ENCODE peak calls at places on chromosomes 1 and 21, in five cellular contexts. W is brain microvascular endothelial cell; I is CD4-positive, alpha-beta T cell; E is foreskin fibroblast; J is NCI-H2081. R is an unnamed sample.

GRCh38 chr1:96722161-96722908 is 751 bp downstream of the PTBP2 start:
- DNase-seq in W (peak), I (peak), J (peak), E (peak), R (peak)

GRCh38 chr1:211738709-211739301 is 63.4 kb upstream of the NEK2 start:
- DNase-seq in E (no peak), W (no peak), I (peak), J (no peak), R (no peak)

GRCh38 chr1:248905949-248906740 is at the start of gene PGBD2:
- DNase-seq in J (peak), E (peak), I (peak), W (peak), R (peak)

GRCh38 chr1:5913078-5913845 is 79.0 kb downstream of the NPHP4 start:
- DNase-seq in I (no peak), E (no peak), W (no peak), J (no peak), R (no peak)

GRCh38 chr21:18716578-18717138 is 313.1 kb upstream of the TMPRSS15 start:
- DNase-seq in I (no peak), W (no peak), E (no peak), J (peak), R (no peak)

GRCh38 chr1:20601123-20601825 is 12.4 kb downstream of the CDA start:
- DNase-seq in J (no peak), W (peak), I (no peak), E (peak), R (no peak)

GRCh38 chr1:96234299-96234698 is 487.3 kb upstream of the PTBP2 start:
- DNase-seq in I (no peak), J (peak), E (no peak), W (peak), R (no peak)

GRCh38 chr1:235035928-235036327 is 92.7 kb downstream of the TOMM20 start:
- DNase-seq in I (no peak), J (no peak), E (no peak), W (no peak), R (no peak)

GRCh38 chr1:156099282-156099681 is 15.2 kb upstream of the LMNA start:
- DNase-seq in I (no peak), J (no peak), E (no peak), W (no peak), R (no peak)

GRCh38 chr1:165891461-165891860 is 64.0 kb downstream of the UCK2 start:
- DNase-seq in J (no peak), I (no peak), W (peak), E (no peak), R (no peak)

GRCh38 chr21:29233611-29234540 is 64.8 kb upstream of the BACH1 start:
- DNase-seq in I (no peak), J (no peak), W (no peak), E (no peak), R (no peak)

GRCh38 chr21:43867332-43867703 is 2.3 kb downstream of the AGPAT3 start:
- DNase-seq in E (no peak), W (no peak), J (no peak), I (no peak), R (no peak)

GRCh38 chr21:34201001-34201400 is 127.6 kb downstream of the MRPS6 start:
- DNase-seq in E (no peak), W (no peak), I (no peak), J (no peak), R (no peak)

GRCh38 chr1:54606096-54606989 is 17.0 kb downstream of the FAM151A start:
- DNase-seq in J (peak), I (no peak), E (no peak), W (no peak), R (no peak)

GRCh38 chr1:36708587-36708986 is 225.9 kb upstream of the CSF3R start:
- DNase-seq in E (no peak), W (no peak), I (no peak), J (no peak), R (no peak)

GRCh38 chr1:91427741-91428140 is 23.1 kb upstream of the HFM1 start:
- DNase-seq in W (no peak), I (no peak), J (no peak), E (no peak), R (no peak)

GRCh38 chr1:233863901-233864545 is 40.5 kb upstream of the SLC35F3 start:
- DNase-seq in I (no peak), J (no peak), E (no peak), W (no peak), R (no peak)

GRCh38 chr1:115791816-115792215 is 23.3 kb upstream of the CASQ2 start:
- DNase-seq in J (no peak), W (no peak), E (no peak), I (no peak), R (no peak)

GRCh38 chr1:236845830-236846229 is 50.7 kb downstream of the MTR start:
- DNase-seq in J (no peak), W (no peak), I (no peak), E (no peak), R (no peak)

GRCh38 chr1:225642177-225642576 is 10.7 kb downstream of the ENAH start:
- DNase-seq in I (no peak), J (no peak), E (no peak), W (no peak), R (no peak)

GRCh38 chr1:160797861-160798273 is 1.9 kb downstream of the LY9 start:
- DNase-seq in E (no peak), I (peak), W (no peak), J (no peak), R (peak)

GRCh38 chr1:58065520-58065919 is 481.0 kb downstream of the OMA1 start:
- DNase-seq in J (no peak), W (no peak), I (no peak), E (no peak), R (no peak)

GRCh38 chr1:109786531-109787021 is 22.9 kb upstream of the EPS8L3 start:
- DNase-seq in I (no peak), W (no peak), J (no peak), E (no peak), R (no peak)

GRCh38 chr1:55650449-55650848 is 435.3 kb upstream of the USP24 start:
- DNase-seq in J (no peak), I (no peak), E (no peak), W (no peak), R (no peak)

GRCh38 chr1:208213786-208214185 is 30.4 kb downstream of the PLXNA2 start:
- DNase-seq in I (no peak), E (no peak), J (no peak), W (no peak), R (no peak)

GRCh38 chr1:214136336-214136735 is 144.6 kb upstream of the SMYD2 start:
- DNase-seq in I (no peak), E (no peak), J (no peak), W (no peak), R (no peak)

GRCh38 chr1:30763654-30764248 is 6.2 kb upstream of the LAPTM5 start:
- DNase-seq in E (peak), I (no peak), J (no peak), W (peak), R (no peak)

GRCh38 chr1:59034925-59035324 is 251.1 kb upstream of the JUN start:
- DNase-seq in J (no peak), E (no peak), I (no peak), W (no peak), R (no peak)

GRCh38 chr1:5709461-5709860 is 282.8 kb downstream of the NPHP4 start:
- DNase-seq in W (no peak), I (no peak), E (no peak), J (no peak), R (no peak)

GRCh38 chr1:77824083-77824482 is 44.6 kb downstream of the MIGA1 start:
- DNase-seq in I (no peak), W (peak), E (peak), J (no peak), R (no peak)

R was measured in activated T-helper 1 cell treated with Interleukin-2 at 50 U/mL for 16 hours.